ENCODE peak calls at places on chromosomes 3 and 15, in eight cellular contexts. D is GM13977, X is astrocyte of the spinal cord, Q is fibroblast of villous mesenchyme, P is mesothelial cell of epicardium, N is testis, I is activated B cell treated with CpG ODN at 0.5 μM for 24 hours, F is transverse colon. V is an unnamed sample.

GRCh38 chr15:92068121-92068520 is 214.6 kb downstream of the SLCO3A1 start:
- DNase-seq in D (no peak), X (no peak), Q (no peak), P (no peak), N (no peak), I (no peak), F (no peak), V (peak; percentile 11)

GRCh38 chr15:57743424-57743823 is 36.9 kb downstream of the POLR2M start:
- DNase-seq in D (no peak), X (no peak), Q (no peak), P (no peak), N (no peak), I (no peak), F (no peak), V (peak; percentile 10)

GRCh38 chr15:48992096-48992495 is 28.4 kb upstream of the SHC4 start:
- DNase-seq in D (no peak), X (no peak), Q (no peak), P (no peak), N (no peak), I (no peak), F (no peak), V (no peak)

GRCh38 chr3:88936837-88937236 is 170.6 kb upstream of the EPHA3 start:
- DNase-seq in D (no peak), X (no peak), Q (no peak), P (no peak), N (no peak), I (no peak), F (no peak), V (no peak)

GRCh38 chr3:77256584-77257488 is 216.9 kb downstream of the ROBO2 start:
- DNase-seq in D (no peak), X (no peak), Q (no peak), P (no peak), N (no peak), I (no peak), F (no peak), V (no peak)

GRCh38 chr15:45064386-45064785 is 41.4 kb downstream of the SORD start:
- DNase-seq in D (no peak), X (peak; percentile 6), Q (peak; percentile 51), P (no peak), N (no peak), I (no peak), F (no peak), V (no peak)

GRCh38 chr3:49703443-49703927 is 14.1 kb downstream of the RNF123 start:
- DNase-seq in D (peak; percentile 92), X (peak; percentile 53), Q (peak; percentile 66), P (no peak), N (peak; percentile 73), I (peak; percentile 54), F (peak; percentile 69), V (peak; percentile 92)

GRCh38 chr3:122577409-122578028 is at the start of gene PARP15:
- DNase-seq in D (no peak), X (no peak), Q (peak; percentile 25), P (no peak), N (peak; percentile 33), I (peak; percentile 54), F (peak; percentile 28), V (peak; percentile 53)

GRCh38 chr3:63975705-63976104 is 47.6 kb downstream of the PSMD6 start:
- DNase-seq in D (no peak), X (peak; percentile 75), Q (peak; percentile 50), P (no peak), N (peak; percentile 63), I (no peak), F (no peak), V (no peak)

GRCh38 chr3:99126291-99126690 is 224.8 kb upstream of the DCBLD2 start:
- DNase-seq in D (no peak), X (peak; percentile 8), Q (no peak), P (no peak), N (no peak), I (no peak), F (no peak), V (no peak)

GRCh38 chr15:35980719-35981118 is 434.8 kb upstream of the DPH6 start:
- DNase-seq in D (no peak), X (peak; percentile 47), Q (peak; percentile 56), P (no peak), N (no peak), I (no peak), F (no peak), V (no peak)

GRCh38 chr3:114252954-114253353 is 15.6 kb upstream of the ZNF80 start:
- DNase-seq in D (no peak), X (no peak), Q (no peak), P (no peak), N (no peak), I (no peak), F (no peak), V (no peak)

DNA sequence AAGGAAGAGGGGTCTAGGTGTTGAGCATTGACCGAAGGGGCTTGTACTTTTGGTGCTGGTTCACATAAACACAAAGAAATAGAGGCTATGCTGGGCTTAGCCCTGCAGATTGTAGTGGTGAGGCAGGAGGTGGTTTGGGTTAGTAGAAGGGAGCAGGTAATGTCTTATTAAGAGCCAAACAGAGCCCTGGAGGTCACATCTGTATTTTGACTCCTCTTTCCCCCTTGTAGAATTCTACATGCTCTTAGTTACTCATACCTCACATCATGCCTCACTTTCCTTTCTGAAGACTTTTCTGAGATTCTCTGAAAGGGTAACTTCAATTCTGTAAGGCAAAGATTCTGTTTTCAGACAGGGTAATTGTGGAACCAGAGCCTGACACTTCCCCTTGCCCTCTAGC is 16.1 kb upstream of the ZNF80 start:
- DNase-seq in D (no peak), X (no peak), Q (no peak), P (no peak), N (no peak), I (no peak), F (no peak), V (no peak)
- TF ChIP-seq CTCF in D (no peak), X (no peak), Q (no peak), P (no peak), N (no peak), I (no peak), F (no peak), V (no peak)

DNA sequence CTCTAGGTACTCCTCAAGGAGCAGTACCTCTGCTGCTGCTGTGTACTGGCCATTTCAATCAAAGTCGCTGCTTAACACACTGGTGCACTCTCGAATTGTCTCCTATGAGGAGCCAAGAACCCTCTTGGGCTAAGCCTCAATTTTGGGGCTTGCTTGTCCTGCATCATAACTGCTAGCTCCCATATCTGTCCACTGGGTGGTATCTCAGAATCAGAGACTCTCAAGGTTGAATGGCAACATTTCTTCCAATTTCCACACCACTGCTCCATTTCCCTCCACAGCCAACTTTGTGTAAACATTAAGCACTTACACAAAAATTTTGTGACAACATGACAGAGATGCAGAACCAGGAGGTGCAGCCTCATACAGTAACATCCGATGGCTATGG is 82.4 kb downstream of the XXYLT1 start:
- DNase-seq in D (no peak), X (no peak), Q (no peak), P (no peak), N (no peak), I (no peak), F (no peak), V (no peak)
- TF ChIP-seq CTCF in D (no peak), X (peak; percentile 19), Q (no peak), P (no peak), N (no peak), I (no peak), F (no peak), V (no peak)

GRCh38 chr3:7800006-7800780 is 701.4 kb upstream of the LMCD1 start:
- DNase-seq in D (no peak), X (peak; percentile 18), Q (no peak), P (no peak), N (no peak), I (no peak), F (no peak), V (no peak)
- TF ChIP-seq CTCF in D (no peak), X (peak; percentile 13), Q (no peak), P (peak; percentile 60), N (peak; percentile 13), I (no peak), F (no peak), V (no peak)

GRCh38 chr15:38647683-38648082 is 83.1 kb upstream of the RASGRP1 start:
- DNase-seq in D (no peak), X (peak; percentile 2), Q (peak; percentile 12), P (no peak), N (no peak), I (no peak), F (no peak), V (no peak)
- TF ChIP-seq CTCF in D (no peak), X (peak; percentile 52), Q (peak; percentile 43), P (no peak), N (no peak), I (no peak), F (peak; percentile 17), V (no peak)

GRCh38 chr15:78284758-78285157 is 14.7 kb downstream of the SKIC8 start:
- DNase-seq in D (no peak), X (no peak), Q (no peak), P (no peak), N (no peak), I (no peak), F (no peak), V (no peak)
- TF ChIP-seq CTCF in D (no peak), X (peak; percentile 24), Q (peak; percentile 2), P (no peak), N (no peak), I (no peak), F (no peak), V (no peak)

GRCh38 chr3:51429138-51429537 is 38.1 kb downstream of the RBM15B start:
- DNase-seq in D (no peak), X (no peak), Q (no peak), P (no peak), N (no peak), I (no peak), F (no peak), V (no peak)

GRCh38 chr3:51436998-51437639 is 46.0 kb downstream of the RBM15B start:
- DNase-seq in D (no peak), X (no peak), Q (no peak), P (no peak), N (no peak), I (no peak), F (no peak), V (no peak)

GRCh38 chr3:51434110-51434509 is 43.0 kb downstream of the RBM15B start:
- DNase-seq in D (no peak), X (no peak), Q (no peak), P (no peak), N (no peak), I (no peak), F (no peak), V (no peak)

DNA sequence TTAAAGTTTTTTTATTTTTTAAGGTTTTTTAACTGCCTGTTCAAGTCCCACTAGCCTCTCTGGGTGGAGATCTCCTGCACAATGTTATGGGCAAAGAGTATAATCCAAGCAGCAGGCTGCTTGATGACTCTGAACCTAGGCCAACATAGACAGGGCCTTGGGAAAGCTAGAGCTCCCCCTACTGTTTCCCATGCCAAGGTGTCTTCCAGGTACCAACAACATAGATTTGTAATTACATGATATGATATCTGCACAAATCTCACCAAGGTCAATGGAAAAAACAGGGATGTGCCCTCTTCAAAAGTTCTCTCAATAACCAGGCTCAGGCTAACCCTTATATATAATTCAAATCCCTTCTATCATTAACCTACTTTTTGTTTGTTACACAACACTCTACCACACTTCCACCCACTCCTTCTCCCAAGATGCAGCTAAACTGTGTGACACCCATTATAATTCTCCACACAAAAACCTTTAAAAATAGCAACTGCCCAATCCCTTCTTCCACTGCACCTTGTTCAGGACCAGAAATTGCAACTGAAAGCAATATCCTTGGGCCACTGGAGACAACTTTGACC is 43.8 kb downstream of the RBM15B start:
- DNase-seq in D (peak; percentile 57), X (peak; percentile 48), Q (peak; percentile 61), P (no peak), N (peak; percentile 74), I (no peak), F (peak; percentile 44), V (peak; percentile 59)
- TF ChIP-seq CTCF in D (peak; percentile 77), X (peak; percentile 77), Q (peak; percentile 82), P (no peak), N (peak; percentile 25), I (no peak), F (peak; percentile 70), V (peak; percentile 61)

V was measured in GM20000.